ENCODE peak calls at places on chromosomes 11 and 22, in six cellular contexts. One of them, this sample, is unnamed.

GRCh38 chr11:108346451-108346850 is 120.9 kb downstream of the C11orf65 start:
- DNase-seq in H1: no peak
- DNase-seq in A549: no peak
- DNase-seq in cardiac fibroblast: no peak
- DNase-seq in IMR-90: no peak
- DNase-seq in cardiac muscle cell: no peak
- DNase-seq in this sample: no peak

GRCh38 chr11:42772886-42773285 is 538.9 kb upstream of the API5 start:
- DNase-seq in cardiac fibroblast: no peak
- DNase-seq in A549: no peak
- DNase-seq in IMR-90: no peak
- DNase-seq in cardiac muscle cell: no peak
- DNase-seq in H1: no peak
- DNase-seq in this sample: no peak

GRCh38 chr11:41461057-41461681 is 1.7 kb upstream of the LRRC4C start:
- DNase-seq in cardiac muscle cell: peak; percentile 11
- DNase-seq in IMR-90: no peak
- DNase-seq in cardiac fibroblast: peak; percentile 22
- DNase-seq in A549: no peak
- DNase-seq in H1: no peak
- DNase-seq in this sample: peak; percentile 15

GRCh38 chr11:1234054-1234720 is 11.3 kb downstream of the MUC5B start:
- DNase-seq in cardiac muscle cell: no peak
- DNase-seq in IMR-90: no peak
- DNase-seq in cardiac fibroblast: no peak
- DNase-seq in H1: no peak
- DNase-seq in A549: no peak
- DNase-seq in this sample: no peak

GRCh38 chr11:16968196-16968595 is 46.0 kb downstream of the PLEKHA7 start:
- DNase-seq in cardiac muscle cell: no peak
- DNase-seq in H1: no peak
- DNase-seq in cardiac fibroblast: no peak
- DNase-seq in IMR-90: no peak
- DNase-seq in A549: no peak
- DNase-seq in this sample: no peak

GRCh38 chr22:38973289-38974169 is 8.6 kb upstream of the APOBEC3B start:
- DNase-seq in IMR-90: peak; percentile 17
- DNase-seq in A549: peak; percentile 58
- DNase-seq in cardiac muscle cell: peak; percentile 40
- DNase-seq in cardiac fibroblast: peak; percentile 49
- DNase-seq in H1: peak; percentile 25
- DNase-seq in this sample: peak; percentile 31

GRCh38 chr11:67458266-67458665 is 3.1 kb downstream of the CABP4 start:
- DNase-seq in A549: no peak
- DNase-seq in cardiac fibroblast: no peak
- DNase-seq in H1: no peak
- DNase-seq in IMR-90: no peak
- DNase-seq in cardiac muscle cell: no peak
- DNase-seq in this sample: no peak

GRCh38 chr22:40401532-40401931 is 31.1 kb downstream of the SGSM3 start:
- DNase-seq in IMR-90: no peak
- DNase-seq in H1: no peak
- DNase-seq in cardiac muscle cell: no peak
- DNase-seq in A549: no peak
- DNase-seq in cardiac fibroblast: no peak
- DNase-seq in this sample: no peak

GRCh38 chr11:128848815-128849455 is 18.2 kb downstream of the KCNJ1 start:
- DNase-seq in cardiac muscle cell: peak; percentile 70
- DNase-seq in A549: peak; percentile 29
- DNase-seq in IMR-90: peak; percentile 12
- DNase-seq in H1: no peak
- DNase-seq in cardiac fibroblast: peak; percentile 59
- DNase-seq in this sample: no peak

GRCh38 chr22:26442086-26442756 is 13.2 kb downstream of the ASPHD2 start:
- DNase-seq in cardiac muscle cell: no peak
- DNase-seq in H1: no peak
- DNase-seq in IMR-90: no peak
- DNase-seq in A549: no peak
- DNase-seq in cardiac fibroblast: no peak
- DNase-seq in this sample: no peak

GRCh38 chr11:19200410-19201201 is 1.2 kb downstream of the CSRP3 start:
- DNase-seq in cardiac fibroblast: peak; percentile 77
- DNase-seq in H1: no peak
- DNase-seq in A549: no peak
- DNase-seq in cardiac muscle cell: peak; percentile 83
- DNase-seq in IMR-90: peak; percentile 70
- DNase-seq in this sample: peak; percentile 90

GRCh38 chr11:17846852-17847453 is 112.4 kb downstream of the KCNC1 start:
- DNase-seq in H1: no peak
- DNase-seq in cardiac fibroblast: peak; percentile 22
- DNase-seq in cardiac muscle cell: peak; percentile 37
- DNase-seq in IMR-90: peak; percentile 73
- DNase-seq in A549: no peak
- DNase-seq in this sample: peak; percentile 28

GRCh38 chr11:24516658-24517057 is 19.8 kb downstream of the LUZP2 start:
- DNase-seq in H1: no peak
- DNase-seq in IMR-90: no peak
- DNase-seq in cardiac muscle cell: no peak
- DNase-seq in cardiac fibroblast: no peak
- DNase-seq in A549: no peak
- DNase-seq in this sample: no peak

GRCh38 chr22:24592846-24593809 is at the start of gene LRRC75B:
- DNase-seq in A549: peak; percentile 80
- DNase-seq in IMR-90: peak; percentile 85
- DNase-seq in H1: peak; percentile 46
- DNase-seq in cardiac fibroblast: peak; percentile 93
- DNase-seq in cardiac muscle cell: peak; percentile 95
- DNase-seq in this sample: peak; percentile 86

DNA sequence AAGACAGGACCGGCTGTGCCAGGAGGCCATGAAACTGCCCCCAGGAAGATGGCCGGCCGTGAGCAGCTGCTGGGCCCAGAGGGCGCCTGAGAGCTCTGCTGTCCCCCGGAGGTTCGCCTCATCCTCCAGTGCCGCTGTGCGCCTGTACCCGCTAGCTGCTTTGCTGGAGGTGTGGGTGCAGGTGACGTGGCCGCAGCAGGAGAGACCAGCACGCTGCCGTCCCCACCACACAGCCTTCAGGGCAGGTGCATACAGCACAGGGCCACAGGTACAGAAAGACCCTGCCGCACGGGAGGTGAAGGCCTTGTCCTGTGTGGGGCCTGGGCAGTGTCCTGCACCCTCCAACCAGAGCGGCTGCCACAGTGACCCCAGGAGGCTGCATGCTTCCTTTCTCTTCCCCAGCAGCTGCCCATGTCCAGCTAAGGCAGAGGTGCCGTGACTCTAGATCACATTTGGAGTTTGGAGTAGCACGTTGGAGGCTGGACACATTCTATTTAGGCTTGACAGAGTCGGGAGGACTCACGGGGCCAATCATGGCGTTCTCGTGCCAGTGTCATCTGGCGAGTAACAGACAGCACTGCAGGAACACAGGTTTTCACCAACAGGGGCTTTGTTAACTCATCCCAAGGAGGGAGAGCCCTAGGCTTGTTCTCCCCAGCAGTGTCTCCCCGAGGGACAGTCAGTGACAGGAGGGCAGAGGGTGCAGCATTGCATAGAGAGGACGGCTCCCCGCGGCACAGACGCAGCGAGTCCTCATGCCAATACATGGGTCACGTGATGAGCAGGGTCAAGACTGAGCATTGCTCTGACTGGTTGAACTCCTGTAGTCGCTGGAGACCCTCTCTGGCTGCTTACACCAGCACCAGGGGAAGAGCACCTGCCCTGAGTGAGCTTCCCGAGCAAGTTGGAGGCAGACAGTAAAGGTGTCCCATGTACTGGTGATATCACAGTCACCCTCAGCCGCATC is 18.7 kb upstream of the PANX2 start:
- DNase-seq in cardiac muscle cell: no peak
- DNase-seq in cardiac fibroblast: no peak
- DNase-seq in H1: no peak
- DNase-seq in IMR-90: no peak
- DNase-seq in A549: no peak
- DNase-seq in this sample: no peak
- TF ChIP-seq CTCF in cardiac muscle cell: no peak
- TF ChIP-seq CTCF in cardiac fibroblast: no peak
- TF ChIP-seq CTCF in H1: peak; percentile 25
- TF ChIP-seq CTCF in IMR-90: no peak
- TF ChIP-seq CTCF in A549: no peak
- TF ChIP-seq CTCF in this sample: no peak

GRCh38 chr11:84794663-84795443 is 832.3 kb downstream of the DLG2 start:
- DNase-seq in IMR-90: no peak
- DNase-seq in cardiac muscle cell: no peak
- DNase-seq in A549: no peak
- DNase-seq in H1: no peak
- DNase-seq in cardiac fibroblast: no peak
- DNase-seq in this sample: no peak
- H3K4me3 ChIP-seq in IMR-90: no peak overlapping the region
- H3K4me3 ChIP-seq in cardiac muscle cell: no peak overlapping the region
- H3K4me3 ChIP-seq in A549: no peak overlapping the region
- H3K4me3 ChIP-seq in H1: no peak overlapping the region
- H3K4me3 ChIP-seq in cardiac fibroblast: no peak overlapping the region
- H3K4me3 ChIP-seq in this sample: no peak overlapping the region

GRCh38 chr22:20571078-20571503 is 63.7 kb downstream of the MED15 start:
- DNase-seq in IMR-90: no peak
- DNase-seq in cardiac fibroblast: no peak
- DNase-seq in H1: no peak
- DNase-seq in cardiac muscle cell: no peak
- DNase-seq in A549: no peak
- DNase-seq in this sample: no peak

GRCh38 chr22:20567993-20568417 is 60.6 kb downstream of the MED15 start:
- DNase-seq in cardiac muscle cell: peak; percentile 61
- DNase-seq in cardiac fibroblast: peak; percentile 65
- DNase-seq in H1: no peak
- DNase-seq in A549: no peak
- DNase-seq in IMR-90: peak; percentile 59
- DNase-seq in this sample: peak; percentile 67

GRCh38 chr22:20568502-20569058 is 61.2 kb downstream of the MED15 start:
- DNase-seq in cardiac muscle cell: no peak
- DNase-seq in cardiac fibroblast: no peak
- DNase-seq in H1: no peak
- DNase-seq in IMR-90: no peak
- DNase-seq in A549: no peak
- DNase-seq in this sample: no peak

GRCh38 chr22:20567371-20567847 is 60.0 kb downstream of the MED15 start:
- DNase-seq in IMR-90: peak; percentile 66
- DNase-seq in cardiac fibroblast: peak; percentile 26
- DNase-seq in A549: no peak
- DNase-seq in H1: no peak
- DNase-seq in cardiac muscle cell: no peak
- DNase-seq in this sample: peak; percentile 54

DNA sequence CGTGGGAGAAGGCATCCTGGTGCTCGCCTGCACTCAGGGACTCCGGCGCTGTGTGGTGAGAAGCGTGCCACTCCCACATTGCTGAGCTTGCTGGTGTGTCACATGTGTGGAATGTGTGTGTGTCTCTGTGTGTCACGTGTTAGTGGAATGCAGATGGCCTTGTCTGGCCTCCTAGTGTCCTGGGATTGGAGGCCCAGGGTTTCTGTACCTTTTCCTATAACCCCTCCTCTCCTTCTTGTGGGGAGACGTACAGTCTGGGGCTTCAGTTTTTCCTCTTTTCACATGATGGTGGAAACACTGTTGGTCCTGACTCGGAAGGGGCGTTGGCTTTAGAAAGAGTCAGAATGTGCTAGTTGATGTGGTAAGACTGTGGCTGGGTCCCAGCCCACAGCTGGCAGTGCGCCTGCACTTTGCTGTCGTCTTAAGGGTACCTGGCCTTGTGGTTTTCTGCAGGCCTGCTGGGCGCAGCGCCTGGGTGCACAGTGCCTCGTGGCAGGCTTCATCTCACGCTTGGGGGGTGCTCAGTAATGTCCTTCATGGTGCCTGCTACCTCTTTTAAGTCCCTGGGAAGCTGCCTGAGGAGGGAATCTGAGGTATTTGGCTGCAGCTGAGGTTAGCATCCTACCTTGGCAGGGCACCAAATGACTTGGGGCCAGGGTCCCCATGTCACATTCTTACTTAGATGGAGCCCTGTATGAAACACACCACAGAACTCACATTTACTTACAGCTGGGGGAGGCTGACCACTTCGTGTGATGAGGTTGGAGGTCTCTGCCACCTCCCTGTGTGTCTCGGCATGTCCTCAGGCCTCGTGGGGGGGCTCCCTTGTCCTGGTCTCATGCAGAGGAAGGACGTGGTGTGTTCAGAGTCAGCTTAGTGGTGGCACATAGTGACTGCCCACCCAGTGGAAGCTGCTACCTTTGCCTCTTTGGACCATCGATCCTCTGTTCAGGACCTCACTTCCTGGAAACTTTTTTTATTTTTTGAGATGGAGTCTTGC is 61.9 kb downstream of the MED15 start:
- DNase-seq in IMR-90: peak; percentile 99
- DNase-seq in H1: no peak
- DNase-seq in cardiac muscle cell: peak; percentile 96
- DNase-seq in A549: peak; percentile 87
- DNase-seq in cardiac fibroblast: peak; percentile 95
- DNase-seq in this sample: peak; percentile 95
- TF ChIP-seq CTCF in IMR-90: no peak
- TF ChIP-seq CTCF in H1: no peak
- TF ChIP-seq CTCF in cardiac muscle cell: no peak
- TF ChIP-seq CTCF in A549: no peak
- TF ChIP-seq CTCF in cardiac fibroblast: no peak
- TF ChIP-seq CTCF in this sample: no peak

GRCh38 chr11:112253605-112254242 is 6.9 kb downstream of the PLET1 start:
- DNase-seq in cardiac muscle cell: no peak
- DNase-seq in A549: no peak
- DNase-seq in cardiac fibroblast: no peak
- DNase-seq in IMR-90: no peak
- DNase-seq in H1: no peak
- DNase-seq in this sample: no peak

GRCh38 chr11:112260490-112260889 is at the start of gene PLET1:
- DNase-seq in IMR-90: peak; percentile 30
- DNase-seq in H1: no peak
- DNase-seq in A549: no peak
- DNase-seq in cardiac fibroblast: no peak
- DNase-seq in cardiac muscle cell: no peak
- DNase-seq in this sample: no peak

GRCh38 chr11:112249871-112250590 is 10.6 kb downstream of the PLET1 start:
- DNase-seq in H1: no peak
- DNase-seq in A549: no peak
- DNase-seq in cardiac muscle cell: peak; percentile 66
- DNase-seq in IMR-90: no peak
- DNase-seq in cardiac fibroblast: peak; percentile 55
- DNase-seq in this sample: peak; percentile 59

DNA sequence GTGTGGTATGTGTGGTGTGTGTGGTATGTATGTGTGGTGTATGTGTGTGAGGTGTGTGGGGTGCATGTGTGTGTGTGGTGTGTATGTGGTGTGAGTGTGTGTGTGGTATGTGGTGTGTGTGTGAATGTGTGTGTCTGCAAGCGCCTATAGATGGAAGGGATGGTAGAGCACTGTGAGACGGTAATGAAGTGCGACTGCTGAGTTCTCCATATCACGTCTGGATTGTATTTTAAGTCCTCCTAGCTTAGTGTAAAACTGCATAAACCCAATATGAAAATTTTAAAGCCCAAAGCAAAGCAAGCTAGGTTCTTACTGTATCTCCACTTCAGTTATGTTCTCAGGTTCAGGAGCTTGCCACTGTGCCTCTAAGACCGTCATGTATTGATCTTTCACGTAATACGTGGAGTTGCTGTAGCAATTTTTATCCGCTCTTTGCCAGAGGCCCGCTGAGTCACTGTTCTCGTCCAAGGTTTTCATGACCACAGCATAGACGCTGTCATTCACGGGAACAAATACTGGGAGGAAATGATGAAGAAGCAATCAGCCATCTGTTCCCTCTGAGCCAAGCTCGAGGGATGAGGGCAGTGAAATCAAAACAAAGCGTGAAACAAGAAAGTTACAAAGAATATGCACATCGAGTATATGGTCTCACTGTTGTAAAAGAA is 5.5 kb downstream of the PLET1 start:
- DNase-seq in A549: no peak
- DNase-seq in cardiac muscle cell: peak; percentile 84
- DNase-seq in cardiac fibroblast: peak; percentile 78
- DNase-seq in IMR-90: peak; percentile 88
- DNase-seq in H1: no peak
- DNase-seq in this sample: peak; percentile 73
- H3K4me3 ChIP-seq in A549: no peak overlapping the region
- H3K4me3 ChIP-seq in cardiac muscle cell: no peak overlapping the region
- H3K4me3 ChIP-seq in cardiac fibroblast: no peak overlapping the region
- H3K4me3 ChIP-seq in IMR-90: no peak overlapping the region
- H3K4me3 ChIP-seq in H1: no peak overlapping the region
- H3K4me3 ChIP-seq in this sample: no peak overlapping the region